ENCODE peak calls at places on chromosomes 6 and 20, in five cellular contexts. M is iris pigment epithelial cell; V is naive thymus-derived CD4-positive, alpha-beta T cell; T is NCI-H82; G is CD8-positive, alpha-beta T cell. H is an unnamed sample.
A peak's percentile ranks its signal among the peaks of the same experiment; 100 is the strongest.

GRCh38 chr6:72787521-72788031 is 165.7 kb downstream of the KCNQ5 start:
- DNase-seq in T (peak; percentile 83), V (no peak), G (no peak), M (peak; percentile 89), H (peak; percentile 88)

GRCh38 chr6:30265594-30265993 is 52.4 kb upstream of the TRIM26 start:
- DNase-seq in V (no peak), M (no peak), G (no peak), T (no peak), H (no peak)

GRCh38 chr6:39224058-39224457 is 5.2 kb downstream of the KCNK5 start:
- DNase-seq in T (no peak), V (no peak), G (no peak), M (no peak), H (no peak)

GRCh38 chr6:99743647-99744046 is 137.0 kb downstream of the PRDM13 start:
- DNase-seq in G (no peak), M (no peak), V (no peak), T (no peak), H (no peak)

GRCh38 chr20:23655551-23656211 is 17.9 kb upstream of the CST3 start:
- DNase-seq in G (no peak), T (no peak), M (no peak), V (no peak), H (no peak)

GRCh38 chr20:44052166-44052565 is 134.8 kb downstream of the JPH2 start:
- DNase-seq in V (no peak), T (no peak), M (no peak), G (no peak), H (no peak)

GRCh38 chr20:11431613-11432012 is 486.1 kb upstream of the BTBD3 start:
- DNase-seq in V (no peak), M (peak; percentile 36), G (no peak), T (no peak), H (peak; percentile 32)

GRCh38 chr6:14921878-14922277 is 324.0 kb upstream of the JARID2 start:
- DNase-seq in M (no peak), G (no peak), V (no peak), T (no peak), H (no peak)

H was measured in NCI-H226.